ENCODE peak calls at places on chromosomes 4 and X, in ten cellular contexts. Y is Panc1; K is GM20000; I is astrocyte of the spinal cord; Z is WTC11; L is body of pancreas; B is MCF 10A; P is heart left ventricle; V is chondrocyte; A is CD4-positive, alpha-beta T cell. F is an unnamed sample.

GRCh38 chrX:129695937-129696336 is 41.2 kb upstream of the APLN start:
- DNase-seq in Y (no peak), K (no peak), I (no peak), Z (no peak), L (no peak), B (no peak), P (no peak), V (no peak), A (no peak), F (no peak)

GRCh38 chrX:43500240-43500639 is 155.9 kb upstream of the MAOA start:
- DNase-seq in Y (no peak), K (no peak), I (no peak), Z (no peak), L (no peak), B (no peak), P (no peak), V (no peak), A (no peak), F (no peak)

GRCh38 chrX:66004928-66005831 is 34.7 kb downstream of the VSIG4 start:
- DNase-seq in Y (no peak), K (no peak), I (no peak), Z (no peak), L (no peak), B (no peak), P (no peak), V (no peak), A (no peak), F (no peak)

GRCh38 chr4:7451800-7452199 is 17.1 kb upstream of the PSAPL1 start:
- DNase-seq in Y (no peak), K (no peak), I (no peak), Z (no peak), L (no peak), B (no peak), P (no peak), V (no peak), A (no peak), F (no peak)

GRCh38 chr4:107423677-107424405 is 296.2 kb downstream of the PAPSS1 start:
- DNase-seq in Y (no peak), K (no peak), I (no peak), Z (no peak), L (no peak), B (peak), P (no peak), V (no peak), A (no peak), F (no peak)

GRCh38 chr4:143699331-143700059 is 980 bp downstream of the FREM3 start:
- DNase-seq in Y (no peak), K (no peak), I (no peak), Z (peak), L (no peak), B (no peak), P (no peak), V (no peak), A (no peak), F (no peak)

GRCh38 chrX:1488141-1488540 is 35.4 kb upstream of the ASMTL start:
- DNase-seq in Y (no peak), K (no peak), I (no peak), Z (no peak), L (no peak), B (no peak), P (peak), V (no peak), A (no peak), F (peak)

GRCh38 chr4:168812806-168813205 is 197.2 kb downstream of the CBR4 start:
- DNase-seq in Y (no peak), K (no peak), I (no peak), Z (no peak), L (no peak), B (no peak), P (no peak), V (no peak), A (no peak), F (no peak)

GRCh38 chrX:109843963-109844751 is 111.1 kb upstream of the ACSL4 start:
- DNase-seq in Y (no peak), K (peak), I (no peak), Z (no peak), L (no peak), B (no peak), P (no peak), V (no peak), A (no peak), F (no peak)

GRCh38 chr4:147825451-147826287 is 93.8 kb downstream of the ARHGAP10 start:
- DNase-seq in Y (no peak), K (no peak), I (no peak), Z (no peak), L (peak), B (peak), P (peak), V (no peak), A (no peak), F (no peak)

GRCh38 chr4:138919094-138919936 is 96.3 kb upstream of the NOCT start:
- DNase-seq in Y (no peak), K (peak), I (peak), Z (peak), L (peak), B (peak), P (peak), V (no peak), A (no peak), F (no peak)

GRCh38 chrX:10633722-10634121 is 13.3 kb upstream of the MID1 start:
- DNase-seq in Y (peak), K (no peak), I (peak), Z (no peak), L (no peak), B (peak), P (no peak), V (no peak), A (no peak), F (no peak)

GRCh38 chr4:172865103-172865502 is 303.5 kb upstream of the GALNT7 start:
- DNase-seq in Y (no peak), K (no peak), I (no peak), Z (no peak), L (no peak), B (no peak), P (no peak), V (no peak), A (no peak), F (no peak)

GRCh38 chr4:128517739-128518510 is 230.3 kb upstream of the PGRMC2 start:
- DNase-seq in Y (peak), K (peak), I (peak), Z (no peak), L (peak), B (peak), P (no peak), V (no peak), A (no peak), F (no peak)

GRCh38 chr4:7813674-7814073 is 126.0 kb downstream of the AFAP1 start:
- DNase-seq in Y (no peak), K (no peak), I (peak), Z (no peak), L (peak), B (peak), P (no peak), V (no peak), A (no peak), F (no peak)

GRCh38 chr4:179624768-179625181 is 2182.5 kb upstream of the AGA start:
- DNase-seq in Y (no peak), K (no peak), I (peak), Z (no peak), L (peak), B (peak), P (no peak), V (no peak), A (no peak), F (no peak)

GRCh38 chrX:40663880-40664630 is 16.7 kb upstream of the CXorf38 start:
- DNase-seq in Y (no peak), K (no peak), I (peak), Z (peak), L (no peak), B (peak), P (no peak), V (no peak), A (no peak), F (no peak)

GRCh38 chrX:20515841-20516461 is 249.2 kb upstream of the RPS6KA3 start:
- DNase-seq in Y (peak), K (peak), I (peak), Z (no peak), L (no peak), B (peak), P (no peak), V (no peak), A (no peak), F (peak)

GRCh38 chr4:101981756-101982155 is 191.2 kb downstream of the BANK1 start:
- DNase-seq in Y (no peak), K (no peak), I (no peak), Z (no peak), L (no peak), B (no peak), P (no peak), V (no peak), A (no peak), F (no peak)

DNA sequence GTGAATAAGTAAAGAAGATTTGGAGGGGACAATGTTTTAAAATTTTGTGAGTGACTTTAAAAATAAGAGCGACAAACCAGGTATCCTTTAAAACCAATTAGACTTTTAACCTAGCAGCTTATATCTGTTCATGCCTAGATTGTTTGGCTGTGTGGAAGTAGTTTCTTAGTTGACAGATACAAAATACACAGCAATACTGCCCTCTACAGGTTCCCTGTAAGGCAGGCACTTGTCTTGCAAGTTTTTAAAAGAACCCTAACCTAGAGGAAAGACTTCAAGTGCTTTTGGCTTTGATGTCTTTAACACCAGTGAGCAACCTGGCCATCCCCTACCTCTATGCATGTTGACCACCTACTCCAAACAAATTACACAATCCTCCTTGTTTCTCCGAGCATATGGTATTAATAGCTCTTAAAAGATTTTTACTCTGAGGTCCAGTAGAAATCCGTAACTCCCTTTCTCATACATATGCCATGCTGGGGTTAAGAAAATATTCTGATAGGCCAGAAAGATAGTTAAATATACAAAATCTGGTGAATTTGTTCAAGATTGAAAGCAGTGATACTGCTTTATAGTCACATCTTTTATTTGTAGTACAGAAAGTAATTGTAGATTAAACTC is 273.0 kb downstream of the ARHGAP24 start:
- DNase-seq in Y (no peak), K (peak), I (peak), Z (peak), L (peak), B (peak), P (no peak), V (no peak), A (no peak), F (no peak)
- TF ChIP-seq CTCF in Y (peak), K (peak), I (peak), Z (peak), L (peak), B (peak), P (peak), V (peak), A (peak), F (peak)

GRCh38 chrX:153681175-153681574 is 6.6 kb upstream of the SLC6A8 start:
- DNase-seq in Y (no peak), K (no peak), I (no peak), Z (no peak), L (no peak), B (no peak), P (no peak), V (peak), A (no peak), F (no peak)
- TF ChIP-seq CTCF in Y (no peak), K (no peak), I (no peak), Z (no peak), L (no peak), B (no peak), P (no peak), V (no peak), A (no peak), F (no peak)

GRCh38 chrX:39133971-39134370 is 332.7 kb downstream of the MID1IP1 start:
- DNase-seq in Y (peak), K (no peak), I (no peak), Z (peak), L (no peak), B (peak), P (no peak), V (no peak), A (peak), F (no peak)
- TF ChIP-seq CTCF in Y (peak), K (peak), I (no peak), Z (peak), L (no peak), B (no peak), P (no peak), V (no peak), A (no peak), F (no peak)

DNA sequence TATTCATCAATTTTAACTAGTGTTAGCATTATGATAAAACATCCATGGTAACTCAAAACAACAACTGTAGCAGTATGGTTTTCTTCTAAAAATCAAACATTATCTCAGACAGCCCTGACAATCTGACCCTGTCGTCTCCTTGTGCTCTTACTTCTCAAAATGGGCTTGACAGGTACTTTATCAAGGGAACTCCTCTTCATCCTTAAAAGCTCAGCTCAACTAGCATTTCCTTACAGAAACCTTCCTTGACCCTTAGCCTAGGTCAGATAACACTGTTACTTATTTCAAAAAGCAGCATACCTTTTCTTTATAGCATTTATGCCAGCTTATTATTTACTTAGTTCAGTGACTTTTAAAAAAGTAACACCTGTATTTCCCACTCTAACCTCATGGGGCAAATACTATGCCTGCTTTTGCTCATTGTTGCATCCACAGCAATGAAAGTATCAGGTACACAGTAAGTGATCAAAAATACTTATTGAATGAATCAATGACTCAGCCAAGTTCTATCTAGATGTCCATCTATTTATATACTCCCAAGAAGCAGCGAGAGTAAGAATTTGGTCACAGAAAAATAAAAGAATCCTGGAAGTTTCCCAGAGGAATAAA is 41.9 kb downstream of the ADAMTS3 start:
- DNase-seq in Y (no peak), K (no peak), I (no peak), Z (no peak), L (no peak), B (no peak), P (no peak), V (no peak), A (no peak), F (no peak)
- TF ChIP-seq CTCF in Y (no peak), K (no peak), I (no peak), Z (no peak), L (no peak), B (peak), P (no peak), V (peak), A (no peak), F (no peak)

GRCh38 chrX:3516051-3516541 is 169.6 kb upstream of the MXRA5 start:
- DNase-seq in Y (no peak), K (no peak), I (peak), Z (no peak), L (no peak), B (peak), P (no peak), V (no peak), A (no peak), F (no peak)
- TF ChIP-seq CTCF in Y (no peak), K (no peak), I (no peak), Z (no peak), L (no peak), B (no peak), P (no peak), V (no peak), A (no peak), F (no peak)

GRCh38 chrX:85870585-85870984 is 176.8 kb downstream of the CHM start:
- DNase-seq in Y (no peak), K (no peak), I (no peak), Z (no peak), L (no peak), B (no peak), P (no peak), V (no peak), A (no peak), F (no peak)

GRCh38 chrX:85859426-85859825 is 187.9 kb downstream of the CHM start:
- DNase-seq in Y (no peak), K (no peak), I (no peak), Z (no peak), L (no peak), B (no peak), P (no peak), V (no peak), A (no peak), F (no peak)

DNA sequence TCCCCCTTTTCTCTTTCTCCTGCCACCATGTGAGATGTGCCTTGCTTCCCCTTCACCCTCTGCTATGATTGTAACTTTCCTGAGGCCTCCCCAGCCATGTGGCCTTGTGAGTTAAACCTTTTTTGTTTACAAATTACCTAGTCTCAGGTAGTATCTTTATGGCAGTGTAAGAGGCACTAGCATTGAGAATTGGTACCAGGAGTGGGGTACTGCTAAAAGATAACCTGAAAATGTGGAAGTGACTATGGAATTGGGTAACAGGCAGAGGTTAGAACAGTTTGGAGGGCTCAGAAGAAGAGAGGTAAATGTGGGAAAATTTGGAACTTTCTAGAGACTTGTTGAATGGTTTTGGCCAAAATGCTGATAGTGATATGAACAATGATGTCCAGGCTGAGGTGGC is 182.0 kb downstream of the CHM start:
- DNase-seq in Y (no peak), K (no peak), I (no peak), Z (no peak), L (no peak), B (no peak), P (no peak), V (no peak), A (no peak), F (no peak)
- TF ChIP-seq CTCF in Y (no peak), K (no peak), I (no peak), Z (no peak), L (no peak), B (no peak), P (no peak), V (no peak), A (no peak), F (no peak)

GRCh38 chr4:105894570-105895323 is 524 bp upstream of the NPNT start:
- DNase-seq in Y (no peak), K (peak), I (peak), Z (peak), L (peak), B (no peak), P (peak), V (no peak), A (no peak), F (no peak)

GRCh38 chr4:105896984-105897760 is 1.9 kb downstream of the NPNT start:
- DNase-seq in Y (no peak), K (peak), I (no peak), Z (no peak), L (no peak), B (peak), P (no peak), V (no peak), A (no peak), F (no peak)

GRCh38 chr4:105896461-105896939 is 1.2 kb downstream of the NPNT start:
- DNase-seq in Y (no peak), K (peak), I (no peak), Z (no peak), L (no peak), B (no peak), P (no peak), V (no peak), A (no peak), F (no peak)

GRCh38 chr4:105895324-105895608 is at the start of gene NPNT:
- DNase-seq in Y (no peak), K (peak), I (no peak), Z (no peak), L (peak), B (no peak), P (no peak), V (no peak), A (no peak), F (no peak)

GRCh38 chr4:105895609-105896460 is 564 bp downstream of the NPNT start:
- DNase-seq in Y (no peak), K (peak), I (peak), Z (peak), L (peak), B (no peak), P (peak), V (peak), A (no peak), F (no peak)
- TF ChIP-seq CTCF in Y (no peak), K (no peak), I (no peak), Z (no peak), L (peak), B (no peak), P (peak), V (peak), A (no peak), F (no peak)

GRCh38 chr4:10006604-10007435 is 14.5 kb downstream of the SLC2A9 start:
- DNase-seq in Y (no peak), K (no peak), I (peak), Z (no peak), L (peak), B (peak), P (no peak), V (no peak), A (no peak), F (peak)
- TF ChIP-seq CTCF in Y (no peak), K (no peak), I (no peak), Z (no peak), L (no peak), B (no peak), P (no peak), V (no peak), A (no peak), F (no peak)

GRCh38 chrX:25275159-25275558 is 259.4 kb upstream of the ARX start:
- DNase-seq in Y (no peak), K (no peak), I (no peak), Z (no peak), L (no peak), B (peak), P (no peak), V (no peak), A (no peak), F (no peak)
- TF ChIP-seq CTCF in Y (no peak), K (no peak), I (no peak), Z (no peak), L (no peak), B (no peak), P (no peak), V (peak), A (no peak), F (no peak)

GRCh38 chr4:59044316-59044715 is 1934.1 kb upstream of the IGFBP7 start:
- DNase-seq in Y (no peak), K (no peak), I (no peak), Z (no peak), L (no peak), B (no peak), P (no peak), V (no peak), A (no peak), F (no peak)
- TF ChIP-seq CTCF in Y (no peak), K (no peak), I (no peak), Z (no peak), L (no peak), B (no peak), P (no peak), V (no peak), A (no peak), F (no peak)